ENCODE peak calls at places on chromosomes 4 and X, in seven cellular contexts. G is AG20443; Y is HEK293T; O is NCI-H1105; A is activated T-helper 9 cell treated with anti-CD3 and anti-CD28 coated beads, Interleukin-2, amount 50 U/mL, for 16 hours; S is effector memory CD8-positive, alpha-beta T cell; Z is epithelial cell of proximal tubule. U is an unnamed sample.

GRCh38 chrX:43836435-43837184 is 45.6 kb downstream of the MAOB start:
- DNase-seq in S (no peak), A (no peak), G (peak), Z (no peak), Y (peak), O (peak), U (peak)

GRCh38 chr4:88138561-88138960 is 19.9 kb downstream of the ABCG2 start:
- DNase-seq in O (no peak), Y (no peak), S (no peak), G (peak), Z (peak), A (no peak), U (no peak)

GRCh38 chr4:10554694-10555093 is 97.5 kb upstream of the ZNF518B start:
- DNase-seq in S (peak), A (no peak), G (peak), O (peak), Z (no peak), Y (peak), U (peak)

GRCh38 chr4:100557306-100557705 is 39.5 kb upstream of the EMCN start:
- DNase-seq in Z (no peak), A (no peak), Y (no peak), S (no peak), G (no peak), O (no peak), U (no peak)

GRCh38 chr4:154741877-154742851 is 1.6 kb upstream of the LRAT start:
- DNase-seq in Y (no peak), A (no peak), S (no peak), Z (no peak), O (no peak), G (peak), U (no peak)

GRCh38 chrX:7927259-7928167 is at the start of gene PNPLA4:
- DNase-seq in O (no peak), Y (peak), S (peak), A (peak), Z (peak), G (peak), U (peak)

GRCh38 chr4:117134386-117134785 is 49.0 kb upstream of the TRAM1L1 start:
- DNase-seq in G (peak), Z (peak), S (no peak), A (no peak), Y (peak), O (peak), U (peak)

GRCh38 chr4:158760866-158761265 is 8.0 kb upstream of the FNIP2 start:
- DNase-seq in S (no peak), A (no peak), G (no peak), Y (no peak), O (no peak), Z (no peak), U (peak)

GRCh38 chrX:70755850-70756249 is 152.7 kb downstream of the TEX11 start:
- DNase-seq in A (peak), Y (no peak), G (no peak), S (peak), Z (no peak), O (no peak), U (no peak)

GRCh38 chr4:115537387-115537786 is 424.0 kb upstream of the NDST4 start:
- DNase-seq in Y (no peak), G (no peak), Z (no peak), O (no peak), A (no peak), S (no peak), U (peak)

GRCh38 chrX:120819126-120819525 is 56.5 kb downstream of the CT47B1 start:
- DNase-seq in O (no peak), A (no peak), G (no peak), Y (no peak), S (no peak), Z (no peak), U (no peak)

GRCh38 chr4:182924497-182924896 is 7.3 kb upstream of the DCTD start:
- DNase-seq in A (no peak), Z (no peak), Y (no peak), S (no peak), G (no peak), O (no peak), U (no peak)

GRCh38 chrX:25737540-25737939 is 400.6 kb upstream of the MAGEB18 start:
- DNase-seq in Z (no peak), A (no peak), S (no peak), G (no peak), O (no peak), Y (no peak), U (no peak)

GRCh38 chr4:176611954-176612353 is 180.8 kb downstream of the VEGFC start:
- DNase-seq in S (no peak), G (no peak), O (no peak), Z (no peak), Y (no peak), A (no peak), U (no peak)

GRCh38 chr4:5206391-5206790 is 155.1 kb downstream of the STK32B start:
- DNase-seq in O (no peak), Z (no peak), G (peak), A (no peak), S (no peak), Y (no peak), U (peak)

GRCh38 chr4:157128395-157128794 is 52.4 kb downstream of the GLRB start:
- DNase-seq in S (no peak), A (no peak), G (peak), O (peak), Y (no peak), Z (no peak), U (peak)

GRCh38 chrX:7941390-7942042 is 14.3 kb upstream of the PNPLA4 start:
- DNase-seq in S (no peak), A (no peak), Y (no peak), G (peak), O (peak), Z (no peak), U (peak)

GRCh38 chr4:139560396-139561084 is 4.5 kb upstream of the SETD7 start:
- DNase-seq in G (no peak), S (peak), O (no peak), A (no peak), Y (no peak), Z (no peak), U (no peak)

GRCh38 chrX:134840370-134840769 is 150.4 kb upstream of the SMIM10 start:
- DNase-seq in O (no peak), S (no peak), Z (no peak), G (no peak), Y (no peak), A (no peak), U (no peak)

GRCh38 chr4:146278986-146279385 is 64.6 kb downstream of the REELD1 start:
- DNase-seq in O (no peak), Y (no peak), G (no peak), A (no peak), S (no peak), Z (no peak), U (no peak)

GRCh38 chrX:47587091-47587891 is 5.1 kb downstream of the TIMP1 start:
- DNase-seq in Z (peak), S (no peak), A (no peak), G (no peak), Y (no peak), O (no peak), U (no peak)

GRCh38 chrX:24063488-24063887 is 8.7 kb downstream of the EIF2S3 start:
- DNase-seq in Y (no peak), S (no peak), G (no peak), O (no peak), Z (no peak), A (no peak), U (no peak)

GRCh38 chrX:41445781-41446358 is 1.3 kb upstream of the NYX start:
- DNase-seq in S (no peak), O (no peak), Z (no peak), G (no peak), Y (no peak), A (no peak), U (no peak)

GRCh38 chrX:42420431-42420830 is 357.5 kb downstream of the PPP1R2C start:
- DNase-seq in O (no peak), Z (no peak), Y (no peak), G (no peak), A (no peak), S (no peak), U (no peak)

GRCh38 chr4:81040175-81040659 is 9.7 kb downstream of the BMP3 start:
- DNase-seq in Y (peak), G (peak), S (peak), O (no peak), Z (no peak), A (no peak), U (peak)

GRCh38 chr4:110198472-110199419 is at the start of gene ELOVL6:
- DNase-seq in O (peak), S (no peak), Z (no peak), Y (peak), G (peak), A (peak), U (peak)

GRCh38 chr4:27176400-27176799 is 315.8 kb downstream of the STIM2 start:
- DNase-seq in S (no peak), O (peak), Y (peak), Z (no peak), G (peak), A (no peak), U (peak)

GRCh38 chr4:86892639-86892965 is 380 bp upstream of the C4orf36 start:
- DNase-seq in Z (no peak), Y (no peak), A (no peak), O (no peak), S (no peak), G (no peak), U (no peak)

GRCh38 chr4:27048350-27049100 is 187.9 kb downstream of the STIM2 start:
- DNase-seq in O (no peak), A (no peak), S (no peak), Y (peak), Z (no peak), G (peak), U (peak)

GRCh38 chrX:103685396-103685795 is 1.1 kb downstream of the MORF4L2 start:
- DNase-seq in G (no peak), S (no peak), O (no peak), Y (no peak), A (no peak), Z (no peak), U (peak)

GRCh38 chr4:145011636-145012035 is 86.4 kb downstream of the ANAPC10 start:
- DNase-seq in G (no peak), S (no peak), Z (no peak), Y (no peak), O (no peak), A (no peak), U (no peak)

GRCh38 chr4:152935138-152935537 is 985 bp upstream of the FHDC1 start:
- DNase-seq in Y (no peak), Z (no peak), S (no peak), A (no peak), O (no peak), G (no peak), U (no peak)

GRCh38 chrX:65874765-65875164 is 165.1 kb downstream of the VSIG4 start:
- DNase-seq in O (no peak), Y (no peak), A (no peak), G (no peak), Z (no peak), S (no peak), U (no peak)

GRCh38 chr4:73673286-73673685 is 53.0 kb upstream of the RASSF6 start:
- DNase-seq in S (no peak), G (no peak), Y (no peak), O (no peak), Z (no peak), A (no peak), U (no peak)

GRCh38 chrX:39854772-39855747 is 242.7 kb downstream of the BCOR start:
- DNase-seq in Y (no peak), Z (no peak), G (no peak), A (peak), S (peak), O (no peak), U (no peak)

GRCh38 chrX:2374086-2374485 is 126.7 kb downstream of the DHRSX start:
- DNase-seq in A (no peak), S (no peak), Y (no peak), Z (no peak), O (no peak), G (peak), U (no peak)

GRCh38 chrX:95117556-95117955 is 1443.5 kb downstream of the FAM133A start:
- DNase-seq in Z (no peak), S (no peak), A (no peak), G (no peak), O (no peak), Y (no peak), U (no peak)